ENCODE peak calls at places on chromosome 7, in nine cellular contexts. One of them, this sample, is unnamed.

GRCh38 chr7:51471199-51472016 is 154.8 kb upstream of the COBL start:
- DNase-seq in left ventricle myocardium inferior: no peak
- DNase-seq in transverse colon: no peak
- DNase-seq in thoracic aorta: no peak
- DNase-seq in mammary epithelial cell: no peak
- DNase-seq in tibial nerve: no peak
- DNase-seq in MM.1S: no peak
- DNase-seq in uterus: no peak
- DNase-seq in fibroblast of the aortic adventitia: no peak
- DNase-seq in this sample: no peak

GRCh38 chr7:20194586-20194985 is 22.6 kb downstream of the MACC1 start:
- DNase-seq in left ventricle myocardium inferior: no peak
- DNase-seq in transverse colon: no peak
- DNase-seq in thoracic aorta: no peak
- DNase-seq in mammary epithelial cell: no peak
- DNase-seq in tibial nerve: no peak
- DNase-seq in MM.1S: no peak
- DNase-seq in uterus: no peak
- DNase-seq in fibroblast of the aortic adventitia: no peak
- DNase-seq in this sample: no peak

GRCh38 chr7:80014507-80014906 is 120.1 kb upstream of the GNAI1 start:
- DNase-seq in left ventricle myocardium inferior: no peak
- DNase-seq in transverse colon: no peak
- DNase-seq in thoracic aorta: no peak
- DNase-seq in mammary epithelial cell: peak; percentile 1
- DNase-seq in tibial nerve: no peak
- DNase-seq in MM.1S: peak; percentile 66
- DNase-seq in uterus: no peak
- DNase-seq in fibroblast of the aortic adventitia: peak; percentile 54
- DNase-seq in this sample: no peak

GRCh38 chr7:108316708-108317107 is 139.5 kb downstream of the NRCAM start:
- DNase-seq in left ventricle myocardium inferior: no peak
- DNase-seq in transverse colon: no peak
- DNase-seq in thoracic aorta: no peak
- DNase-seq in mammary epithelial cell: no peak
- DNase-seq in tibial nerve: no peak
- DNase-seq in MM.1S: no peak
- DNase-seq in uterus: no peak
- DNase-seq in fibroblast of the aortic adventitia: no peak
- DNase-seq in this sample: no peak

GRCh38 chr7:114026486-114027089 is 107.8 kb upstream of the PPP1R3A start:
- DNase-seq in left ventricle myocardium inferior: no peak
- DNase-seq in transverse colon: no peak
- DNase-seq in thoracic aorta: no peak
- DNase-seq in mammary epithelial cell: peak; percentile 22
- DNase-seq in tibial nerve: peak; percentile 65
- DNase-seq in MM.1S: peak; percentile 86
- DNase-seq in uterus: no peak
- DNase-seq in fibroblast of the aortic adventitia: peak; percentile 79
- DNase-seq in this sample: peak; percentile 13

GRCh38 chr7:49400891-49401550 is 372.4 kb upstream of the VWC2 start:
- DNase-seq in left ventricle myocardium inferior: no peak
- DNase-seq in transverse colon: no peak
- DNase-seq in thoracic aorta: no peak
- DNase-seq in mammary epithelial cell: peak; percentile 38
- DNase-seq in tibial nerve: no peak
- DNase-seq in MM.1S: peak; percentile 15
- DNase-seq in uterus: no peak
- DNase-seq in fibroblast of the aortic adventitia: no peak
- DNase-seq in this sample: no peak

GRCh38 chr7:150831851-150832250 is 20.5 kb upstream of the AOC1 start:
- DNase-seq in left ventricle myocardium inferior: no peak
- DNase-seq in transverse colon: no peak
- DNase-seq in thoracic aorta: no peak
- DNase-seq in mammary epithelial cell: no peak
- DNase-seq in tibial nerve: no peak
- DNase-seq in MM.1S: no peak
- DNase-seq in uterus: no peak
- DNase-seq in fibroblast of the aortic adventitia: no peak
- DNase-seq in this sample: no peak

GRCh38 chr7:66880009-66880554 is 40.9 kb upstream of the TMEM248 start:
- DNase-seq in left ventricle myocardium inferior: no peak
- DNase-seq in transverse colon: no peak
- DNase-seq in thoracic aorta: no peak
- DNase-seq in mammary epithelial cell: no peak
- DNase-seq in tibial nerve: no peak
- DNase-seq in MM.1S: no peak
- DNase-seq in uterus: no peak
- DNase-seq in fibroblast of the aortic adventitia: no peak
- DNase-seq in this sample: no peak

GRCh38 chr7:92421676-92422435 is 25.4 kb upstream of the GATAD1 start:
- DNase-seq in left ventricle myocardium inferior: no peak
- DNase-seq in transverse colon: no peak
- DNase-seq in thoracic aorta: no peak
- DNase-seq in mammary epithelial cell: no peak
- DNase-seq in tibial nerve: no peak
- DNase-seq in MM.1S: peak; percentile 31
- DNase-seq in uterus: no peak
- DNase-seq in fibroblast of the aortic adventitia: no peak
- DNase-seq in this sample: no peak

GRCh38 chr7:116524609-116525297 is at the start of gene CAV1:
- DNase-seq in left ventricle myocardium inferior: peak; percentile 93
- DNase-seq in transverse colon: peak; percentile 79
- DNase-seq in thoracic aorta: peak; percentile 56
- DNase-seq in mammary epithelial cell: peak; percentile 98
- DNase-seq in tibial nerve: peak; percentile 75
- DNase-seq in MM.1S: peak; percentile 92
- DNase-seq in uterus: peak; percentile 88
- DNase-seq in fibroblast of the aortic adventitia: peak; percentile 93
- DNase-seq in this sample: peak; percentile 48

GRCh38 chr7:117087639-117088396 is 134.5 kb downstream of the ST7 start:
- DNase-seq in left ventricle myocardium inferior: no peak
- DNase-seq in transverse colon: no peak
- DNase-seq in thoracic aorta: no peak
- DNase-seq in mammary epithelial cell: no peak
- DNase-seq in tibial nerve: no peak
- DNase-seq in MM.1S: no peak
- DNase-seq in uterus: no peak
- DNase-seq in fibroblast of the aortic adventitia: no peak
- DNase-seq in this sample: no peak

GRCh38 chr7:42502022-42502421 is 265.0 kb upstream of the GLI3 start:
- DNase-seq in left ventricle myocardium inferior: no peak
- DNase-seq in transverse colon: no peak
- DNase-seq in thoracic aorta: no peak
- DNase-seq in mammary epithelial cell: peak; percentile 62
- DNase-seq in tibial nerve: no peak
- DNase-seq in MM.1S: no peak
- DNase-seq in uterus: no peak
- DNase-seq in fibroblast of the aortic adventitia: peak; percentile 28
- DNase-seq in this sample: no peak

GRCh38 chr7:107560898-107561516 is 2.7 kb downstream of the COG5 start:
- DNase-seq in left ventricle myocardium inferior: no peak
- DNase-seq in transverse colon: no peak
- DNase-seq in thoracic aorta: no peak
- DNase-seq in mammary epithelial cell: peak; percentile 90
- DNase-seq in tibial nerve: no peak
- DNase-seq in MM.1S: no peak
- DNase-seq in uterus: no peak
- DNase-seq in fibroblast of the aortic adventitia: no peak
- DNase-seq in this sample: no peak

GRCh38 chr7:32042900-32043299 is 27.3 kb downstream of the PDE1C start:
- DNase-seq in left ventricle myocardium inferior: no peak
- DNase-seq in transverse colon: no peak
- DNase-seq in thoracic aorta: no peak
- DNase-seq in mammary epithelial cell: no peak
- DNase-seq in tibial nerve: no peak
- DNase-seq in MM.1S: no peak
- DNase-seq in uterus: no peak
- DNase-seq in fibroblast of the aortic adventitia: no peak
- DNase-seq in this sample: no peak

GRCh38 chr7:133512560-133512959 is 259.7 kb downstream of the EXOC4 start:
- DNase-seq in left ventricle myocardium inferior: no peak
- DNase-seq in transverse colon: no peak
- DNase-seq in thoracic aorta: no peak
- DNase-seq in mammary epithelial cell: peak; percentile 86
- DNase-seq in tibial nerve: no peak
- DNase-seq in MM.1S: no peak
- DNase-seq in uterus: no peak
- DNase-seq in fibroblast of the aortic adventitia: peak; percentile 62
- DNase-seq in this sample: no peak

GRCh38 chr7:121288894-121289293 is 39.9 kb upstream of the WNT16 start:
- DNase-seq in left ventricle myocardium inferior: no peak
- DNase-seq in transverse colon: no peak
- DNase-seq in thoracic aorta: no peak
- DNase-seq in mammary epithelial cell: peak; percentile 83
- DNase-seq in tibial nerve: no peak
- DNase-seq in MM.1S: no peak
- DNase-seq in uterus: no peak
- DNase-seq in fibroblast of the aortic adventitia: peak; percentile 69
- DNase-seq in this sample: no peak

GRCh38 chr7:4861673-4862072 is at the start of gene PAPOLB:
- DNase-seq in left ventricle myocardium inferior: no peak
- DNase-seq in transverse colon: no peak
- DNase-seq in thoracic aorta: no peak
- DNase-seq in mammary epithelial cell: no peak
- DNase-seq in tibial nerve: no peak
- DNase-seq in MM.1S: no peak
- DNase-seq in uterus: no peak
- DNase-seq in fibroblast of the aortic adventitia: no peak
- DNase-seq in this sample: no peak

GRCh38 chr7:108442039-108442568 is 14.1 kb downstream of the NRCAM start:
- DNase-seq in left ventricle myocardium inferior: no peak
- DNase-seq in transverse colon: no peak
- DNase-seq in thoracic aorta: no peak
- DNase-seq in mammary epithelial cell: peak; percentile 71
- DNase-seq in tibial nerve: no peak
- DNase-seq in MM.1S: no peak
- DNase-seq in uterus: no peak
- DNase-seq in fibroblast of the aortic adventitia: no peak
- DNase-seq in this sample: no peak

GRCh38 chr7:14305233-14305866 is 315.9 kb upstream of the ETV1 start:
- DNase-seq in left ventricle myocardium inferior: peak; percentile 14
- DNase-seq in transverse colon: no peak
- DNase-seq in thoracic aorta: no peak
- DNase-seq in mammary epithelial cell: no peak
- DNase-seq in tibial nerve: no peak
- DNase-seq in MM.1S: no peak
- DNase-seq in uterus: no peak
- DNase-seq in fibroblast of the aortic adventitia: peak; percentile 0
- DNase-seq in this sample: no peak
- TF ChIP-seq CTCF in left ventricle myocardium inferior: peak; percentile 20
- TF ChIP-seq CTCF in transverse colon: no peak
- TF ChIP-seq CTCF in thoracic aorta: no peak
- TF ChIP-seq CTCF in mammary epithelial cell: no peak
- TF ChIP-seq CTCF in tibial nerve: no peak
- TF ChIP-seq CTCF in MM.1S: no peak
- TF ChIP-seq CTCF in uterus: no peak
- TF ChIP-seq CTCF in fibroblast of the aortic adventitia: no peak
- TF ChIP-seq CTCF in this sample: no peak

DNA sequence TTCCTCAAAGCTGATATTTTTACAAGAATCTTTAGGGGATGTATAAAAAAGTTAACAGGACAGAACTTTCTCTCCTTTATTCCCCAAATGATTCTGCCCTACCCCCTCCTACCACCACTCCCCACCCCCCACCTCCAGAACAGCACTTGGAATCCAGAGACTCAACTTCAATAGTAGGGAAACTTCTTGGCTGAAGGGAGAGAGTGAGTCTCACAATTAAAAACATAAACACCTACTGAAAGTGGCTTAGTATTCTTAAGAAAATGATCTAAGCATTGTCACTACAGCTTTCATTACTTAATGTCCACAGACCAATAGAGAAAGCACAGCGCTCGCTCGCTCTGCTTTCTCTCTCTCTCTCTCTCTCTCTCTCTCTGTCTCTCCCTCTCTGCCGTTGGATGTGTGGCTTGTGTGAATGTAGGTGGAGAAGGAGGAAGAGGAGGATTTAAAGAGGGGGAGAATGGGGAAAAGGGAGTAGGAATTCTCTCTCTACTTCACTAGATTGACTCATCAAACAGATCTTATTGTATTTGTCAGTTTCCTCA is 1.5 kb upstream of the SEMA3A start:
- DNase-seq in left ventricle myocardium inferior: no peak
- DNase-seq in transverse colon: no peak
- DNase-seq in thoracic aorta: no peak
- DNase-seq in mammary epithelial cell: no peak
- DNase-seq in tibial nerve: no peak
- DNase-seq in MM.1S: no peak
- DNase-seq in uterus: no peak
- DNase-seq in fibroblast of the aortic adventitia: peak; percentile 81
- DNase-seq in this sample: no peak
- H3K4me3 ChIP-seq in left ventricle myocardium inferior: peak overlapping the region; percentile 64
- H3K4me3 ChIP-seq in transverse colon: peak overlapping the region; percentile 4
- H3K4me3 ChIP-seq in thoracic aorta: peak overlapping the region; percentile 71
- H3K4me3 ChIP-seq in mammary epithelial cell: peak overlapping the region; percentile 38
- H3K4me3 ChIP-seq in tibial nerve: no peak overlapping the region
- H3K4me3 ChIP-seq in MM.1S: no peak overlapping the region
- H3K4me3 ChIP-seq in uterus: no peak overlapping the region
- H3K4me3 ChIP-seq in fibroblast of the aortic adventitia: peak overlapping the region; percentile 67
- H3K4me3 ChIP-seq in this sample: no peak overlapping the region

DNA sequence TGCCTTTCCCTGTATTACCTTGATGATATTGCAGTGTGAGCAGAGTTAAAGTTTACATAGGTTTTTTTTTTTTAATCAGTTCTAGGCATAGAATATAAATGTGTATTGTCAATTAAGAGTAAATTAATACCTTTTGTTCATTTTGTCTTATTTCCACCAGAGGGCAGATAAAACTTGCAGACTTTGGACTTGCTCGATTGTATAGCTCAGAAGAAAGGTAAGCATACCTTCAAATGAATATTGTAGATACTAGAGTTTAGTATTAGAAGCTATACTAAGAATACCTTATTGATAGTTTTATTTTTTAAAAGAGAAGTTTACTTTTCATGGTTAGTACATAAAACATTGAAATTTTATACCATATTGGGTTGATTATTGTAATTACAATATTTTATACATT is 86.8 kb downstream of the MPLKIP start:
- DNase-seq in left ventricle myocardium inferior: no peak
- DNase-seq in transverse colon: no peak
- DNase-seq in thoracic aorta: no peak
- DNase-seq in mammary epithelial cell: no peak
- DNase-seq in tibial nerve: no peak
- DNase-seq in MM.1S: peak; percentile 16
- DNase-seq in uterus: no peak
- DNase-seq in fibroblast of the aortic adventitia: no peak
- DNase-seq in this sample: no peak
- TF ChIP-seq CTCF in left ventricle myocardium inferior: no peak
- TF ChIP-seq CTCF in transverse colon: no peak
- TF ChIP-seq CTCF in thoracic aorta: no peak
- TF ChIP-seq CTCF in mammary epithelial cell: no peak
- TF ChIP-seq CTCF in tibial nerve: no peak
- TF ChIP-seq CTCF in MM.1S: no peak
- TF ChIP-seq CTCF in uterus: no peak
- TF ChIP-seq CTCF in fibroblast of the aortic adventitia: peak; percentile 14
- TF ChIP-seq CTCF in this sample: no peak

DNA sequence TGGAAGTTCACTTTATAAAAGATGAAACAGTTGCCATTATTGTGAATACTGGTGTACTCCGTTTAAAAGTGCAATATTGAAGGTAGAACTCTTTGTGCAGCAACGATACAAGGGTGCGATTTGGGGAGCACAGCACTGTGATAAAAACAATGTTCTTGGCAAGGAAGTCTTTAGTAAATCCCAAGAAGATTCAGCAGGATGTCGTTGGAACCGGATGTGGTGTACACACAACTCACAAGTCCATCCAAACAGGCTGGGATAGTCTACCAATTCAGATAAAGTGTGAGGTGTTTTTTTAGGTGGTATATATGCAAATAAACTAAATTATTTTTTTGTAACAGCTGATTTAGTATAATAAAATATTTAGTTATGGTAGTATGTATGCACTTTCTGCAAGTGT is 46.7 kb downstream of the ZNF777 start:
- DNase-seq in left ventricle myocardium inferior: no peak
- DNase-seq in transverse colon: no peak
- DNase-seq in thoracic aorta: no peak
- DNase-seq in mammary epithelial cell: no peak
- DNase-seq in tibial nerve: no peak
- DNase-seq in MM.1S: no peak
- DNase-seq in uterus: no peak
- DNase-seq in fibroblast of the aortic adventitia: no peak
- DNase-seq in this sample: no peak
- H3K4me3 ChIP-seq in left ventricle myocardium inferior: no peak overlapping the region
- H3K4me3 ChIP-seq in transverse colon: no peak overlapping the region
- H3K4me3 ChIP-seq in thoracic aorta: no peak overlapping the region
- H3K4me3 ChIP-seq in mammary epithelial cell: no peak overlapping the region
- H3K4me3 ChIP-seq in tibial nerve: no peak overlapping the region
- H3K4me3 ChIP-seq in MM.1S: no peak overlapping the region
- H3K4me3 ChIP-seq in uterus: no peak overlapping the region
- H3K4me3 ChIP-seq in fibroblast of the aortic adventitia: no peak overlapping the region
- H3K4me3 ChIP-seq in this sample: no peak overlapping the region